ENCODE peak calls at places on chromosomes 13 and 19, in seven cellular contexts. D is pancreas, J is kidney glomerular epithelial cell, B is NCI-H1092 treated with DMSO at 0.1 percent for 48 hours, M is nephron progenitor cell, L is osteocyte, X is occipital lobe. Q is an unnamed sample.

GRCh38 chr13:21324793-21325192 is 134.3 kb downstream of the ZDHHC20 start:
- DNase-seq in D (no peak), J (no peak), B (no peak), M (no peak), L (no peak), X (no peak), Q (no peak)

GRCh38 chr19:41893899-41894298 is 10.9 kb downstream of the ARHGEF1 start:
- DNase-seq in D (no peak), J (no peak), B (no peak), M (no peak), L (no peak), X (no peak), Q (peak)

GRCh38 chr13:22076658-22077057 is 405.8 kb downstream of the FGF9 start:
- DNase-seq in D (no peak), J (no peak), B (peak), M (no peak), L (no peak), X (no peak), Q (no peak)

GRCh38 chr19:55838251-55838650 is 1.9 kb downstream of the NLRP4 start:
- DNase-seq in D (no peak), J (no peak), B (no peak), M (no peak), L (peak), X (no peak), Q (no peak)

GRCh38 chr19:54967611-54968010 is 1.4 kb downstream of the NLRP2 start:
- DNase-seq in D (no peak), J (no peak), B (no peak), M (no peak), L (no peak), X (no peak), Q (no peak)

GRCh38 chr13:103694033-103694432 is 627.8 kb upstream of the SLC10A2 start:
- DNase-seq in D (no peak), J (no peak), B (no peak), M (no peak), L (no peak), X (no peak), Q (no peak)

GRCh38 chr19:8485561-8486371 is 16.7 kb downstream of the PRAM1 start:
- DNase-seq in D (peak), J (no peak), B (no peak), M (no peak), L (no peak), X (no peak), Q (no peak)

GRCh38 chr19:31307270-31307669 is 42.0 kb downstream of the TSHZ3 start:
- DNase-seq in D (no peak), J (no peak), B (no peak), M (no peak), L (no peak), X (no peak), Q (no peak)

GRCh38 chr13:51950722-51951121 is 60.5 kb downstream of the ATP7B start:
- DNase-seq in D (no peak), J (no peak), B (no peak), M (no peak), L (no peak), X (no peak), Q (no peak)

GRCh38 chr19:34288381-34288780 is 34.0 kb downstream of the GARRE1 start:
- DNase-seq in D (no peak), J (no peak), B (no peak), M (no peak), L (no peak), X (no peak), Q (no peak)

GRCh38 chr19:35518313-35518712 is 4.9 kb upstream of the DMKN start:
- DNase-seq in D (no peak), J (peak), B (no peak), M (no peak), L (no peak), X (no peak), Q (no peak)

GRCh38 chr19:57263244-57263643 is 17.0 kb upstream of the ZNF460 start:
- DNase-seq in D (no peak), J (no peak), B (no peak), M (no peak), L (peak), X (no peak), Q (no peak)

GRCh38 chr13:98089826-98090225 is 53.1 kb upstream of the FARP1 start:
- DNase-seq in D (no peak), J (no peak), B (no peak), M (no peak), L (no peak), X (no peak), Q (no peak)

GRCh38 chr13:114062341-114062740 is 70.1 kb downstream of the RASA3 start:
- DNase-seq in D (no peak), J (no peak), B (no peak), M (no peak), L (no peak), X (no peak), Q (no peak)

GRCh38 chr19:13784731-13785452 is 10.4 kb upstream of the ZSWIM4 start:
- DNase-seq in D (peak), J (no peak), B (peak), M (peak), L (peak), X (no peak), Q (peak)

GRCh38 chr13:21637296-21637695 is 33.3 kb upstream of the MICU2 start:
- DNase-seq in D (peak), J (peak), B (peak), M (no peak), L (no peak), X (peak), Q (no peak)

GRCh38 chr13:76472916-76473315 is 413.3 kb downstream of the KCTD12 start:
- DNase-seq in D (no peak), J (no peak), B (no peak), M (no peak), L (no peak), X (no peak), Q (no peak)

GRCh38 chr13:99495478-99496321 is 5.6 kb upstream of the TM9SF2 start:
- DNase-seq in D (no peak), J (no peak), B (no peak), M (no peak), L (no peak), X (no peak), Q (no peak)

GRCh38 chr19:35553385-35554000 is 8.1 kb downstream of the TMEM147 start:
- DNase-seq in D (no peak), J (no peak), B (no peak), M (no peak), L (no peak), X (no peak), Q (no peak)

GRCh38 chr13:44764334-44764733 is 188.2 kb upstream of the TSC22D1 start:
- DNase-seq in D (peak), J (no peak), B (no peak), M (no peak), L (no peak), X (no peak), Q (peak)

GRCh38 chr19:13505761-13506549 is at the start of gene CACNA1A:
- DNase-seq in D (no peak), J (no peak), B (no peak), M (peak), L (no peak), X (no peak), Q (peak)